ENCODE peak calls at places on chromosomes 2 and 18, in seven cellular contexts. P is vagina, N is GM04504, I is left ventricle myocardium inferior, D is neuronal stem cell, R is A549, O is HT1080. Q is an unnamed sample.

GRCh38 chr2:122808286-122808969 is 1053.0 kb downstream of the TSN start:
- DNase-seq in P (no peak), N (no peak), I (no peak), D (no peak), R (no peak), O (peak), Q (no peak)

GRCh38 chr2:49351531-49351930 is 197.2 kb upstream of the FSHR start:
- DNase-seq in P (no peak), N (no peak), I (no peak), D (no peak), R (no peak), O (no peak), Q (no peak)

GRCh38 chr2:100744589-100744988 is 75.3 kb upstream of the NPAS2 start:
- DNase-seq in P (no peak), N (no peak), I (no peak), D (no peak), R (no peak), O (peak), Q (peak)

GRCh38 chr2:28163627-28164279 is 228.9 kb upstream of the FOSL2 start:
- DNase-seq in P (no peak), N (no peak), I (no peak), D (no peak), R (no peak), O (no peak), Q (no peak)

GRCh38 chr2:78118037-78118436 is 595.9 kb upstream of the LRRTM4 start:
- DNase-seq in P (no peak), N (no peak), I (no peak), D (no peak), R (no peak), O (no peak), Q (peak)

GRCh38 chr18:36139251-36139650 is 9.6 kb downstream of the ELP2 start:
- DNase-seq in P (no peak), N (no peak), I (no peak), D (no peak), R (no peak), O (no peak), Q (no peak)

GRCh38 chr2:214077727-214078126 is 333.1 kb upstream of the VWC2L start:
- DNase-seq in P (no peak), N (no peak), I (no peak), D (no peak), R (no peak), O (no peak), Q (no peak)

GRCh38 chr2:239697765-239698164 is 296.9 kb upstream of the HDAC4 start:
- DNase-seq in P (peak), N (no peak), I (no peak), D (no peak), R (no peak), O (no peak), Q (no peak)

GRCh38 chr2:119756837-119757236 is 2.9 kb upstream of the PTPN4 start:
- DNase-seq in P (no peak), N (peak), I (peak), D (no peak), R (no peak), O (peak), Q (no peak)

GRCh38 chr2:28392297-28393114 is at the start of gene FOSL2:
- DNase-seq in P (no peak), N (peak), I (peak), D (peak), R (peak), O (peak), Q (peak)

GRCh38 chr18:36186461-36187137 is 698 bp upstream of the MOCOS start:
- DNase-seq in P (no peak), N (no peak), I (peak), D (no peak), R (no peak), O (peak), Q (peak)

GRCh38 chr2:57720728-57721627 is 325.6 kb upstream of the VRK2 start:
- DNase-seq in P (no peak), N (peak), I (no peak), D (peak), R (peak), O (peak), Q (peak)

GRCh38 chr2:201697899-201698298 is 545 bp downstream of the MPP4 start:
- DNase-seq in P (no peak), N (peak), I (no peak), D (no peak), R (no peak), O (peak), Q (no peak)

GRCh38 chr2:75561566-75562512 is 1.1 kb upstream of the EVA1A start:
- DNase-seq in P (peak), N (no peak), I (no peak), D (no peak), R (no peak), O (peak), Q (no peak)

GRCh38 chr2:9071032-9071431 is 67.5 kb upstream of the MBOAT2 start:
- DNase-seq in P (no peak), N (no peak), I (no peak), D (no peak), R (peak), O (peak), Q (peak)

GRCh38 chr2:28980368-28981015 is 606 bp upstream of the TOGARAM2 start:
- DNase-seq in P (no peak), N (no peak), I (no peak), D (no peak), R (no peak), O (no peak), Q (no peak)

GRCh38 chr2:160429248-160430000 is 64.2 kb downstream of the RBMS1 start:
- DNase-seq in P (no peak), N (no peak), I (no peak), D (no peak), R (no peak), O (peak), Q (peak)

GRCh38 chr2:200798519-200798918 is 13.2 kb upstream of the BZW1 start:
- DNase-seq in P (no peak), N (no peak), I (no peak), D (no peak), R (no peak), O (no peak), Q (no peak)

GRCh38 chr2:234257859-234258561 is 207.5 kb downstream of the SPP2 start:
- DNase-seq in P (no peak), N (peak), I (no peak), D (peak), R (peak), O (peak), Q (peak)

GRCh38 chr18:2716394-2717326 is 61.1 kb downstream of the SMCHD1 start:
- DNase-seq in P (no peak), N (no peak), I (peak), D (no peak), R (no peak), O (no peak), Q (no peak)

GRCh38 chr2:54092940-54093339 is 22.5 kb upstream of the ACYP2 start:
- DNase-seq in P (no peak), N (no peak), I (no peak), D (no peak), R (no peak), O (no peak), Q (no peak)

GRCh38 chr2:23460228-23460627 is 75.2 kb downstream of the KLHL29 start:
- DNase-seq in P (no peak), N (no peak), I (no peak), D (no peak), R (peak), O (peak), Q (peak)

GRCh38 chr18:10950876-10951630 is 198.3 kb downstream of the PIEZO2 start:
- DNase-seq in P (no peak), N (no peak), I (no peak), D (no peak), R (no peak), O (no peak), Q (no peak)

GRCh38 chr2:101396352-101396717 is 9.0 kb upstream of the CREG2 start:
- DNase-seq in P (no peak), N (peak), I (no peak), D (no peak), R (peak), O (peak), Q (peak)

GRCh38 chr2:43985359-43985758 is 10.4 kb downstream of the LRPPRC start:
- DNase-seq in P (no peak), N (no peak), I (no peak), D (no peak), R (no peak), O (no peak), Q (no peak)

GRCh38 chr2:181678033-181678586 is 2.2 kb downstream of the NEUROD1 start:
- DNase-seq in P (no peak), N (peak), I (peak), D (peak), R (no peak), O (peak), Q (no peak)

GRCh38 chr2:169324581-169325260 is 37.6 kb downstream of the LRP2 start:
- DNase-seq in P (no peak), N (no peak), I (no peak), D (no peak), R (no peak), O (no peak), Q (no peak)

GRCh38 chr2:25993049-25993448 is 10.8 kb upstream of the KIF3C start:
- DNase-seq in P (no peak), N (no peak), I (no peak), D (no peak), R (no peak), O (no peak), Q (no peak)

GRCh38 chr2:31415421-31415820 is 879 bp upstream of the XDH start:
- DNase-seq in P (no peak), N (no peak), I (no peak), D (no peak), R (no peak), O (no peak), Q (no peak)

GRCh38 chr2:238527565-238527964 is 100.8 kb downstream of the ASB1 start:
- DNase-seq in P (no peak), N (peak), I (no peak), D (no peak), R (no peak), O (peak), Q (no peak)

GRCh38 chr2:59184281-59185020 is 943.3 kb upstream of the FANCL start:
- DNase-seq in P (no peak), N (no peak), I (no peak), D (no peak), R (no peak), O (peak), Q (peak)